ENCODE peak calls at places on chromosomes 2 and 18, in eight cellular contexts. H is endothelial cell of umbilical vein, O is ovary, B is testis, Q is stomach, P is HCT116, N is transverse colon, R is K562. U is an unnamed sample. For H3K4me1, the result is how much of the 10 kb centered on the place peaks cover.

GRCh38 chr2:46996300-46996843 is 80.8 kb upstream of the MCFD2 start:
- DNase-seq in P (no peak), H (no peak), N (no peak), O (no peak), R (no peak), Q (no peak), B (no peak), U (no peak)

GRCh38 chr2:33208400-33208799 is 261.6 kb downstream of the LTBP1 start:
- DNase-seq in B (no peak), N (no peak), R (no peak), P (no peak), O (no peak), Q (no peak), H (no peak), U (no peak)

GRCh38 chr2:142315353-142315752 is 184.5 kb upstream of the LRP1B start:
- DNase-seq in Q (no peak), R (no peak), N (no peak), H (no peak), O (no peak), P (no peak), B (no peak), U (no peak)

GRCh38 chr2:236677368-236677767 is 107.7 kb downstream of the ACKR3 start:
- DNase-seq in O (no peak), P (no peak), H (no peak), R (no peak), N (no peak), Q (no peak), B (no peak), U (no peak)

GRCh38 chr2:221100467-221101089 is 471.5 kb downstream of the EPHA4 start:
- DNase-seq in N (no peak), B (peak), Q (no peak), H (peak), R (no peak), P (peak), O (no peak), U (no peak)

GRCh38 chr2:183530333-183530901 is 406.2 kb downstream of the NUP35 start:
- DNase-seq in B (no peak), Q (no peak), H (no peak), R (no peak), O (no peak), P (no peak), N (no peak), U (no peak)

GRCh38 chr2:28329184-28329583 is 63.5 kb upstream of the FOSL2 start:
- DNase-seq in Q (no peak), P (no peak), N (no peak), B (no peak), O (no peak), R (no peak), H (no peak), U (no peak)

GRCh38 chr2:97911922-97912575 is 83.7 kb downstream of the TMEM131 start:
- DNase-seq in H (no peak), Q (no peak), P (no peak), O (no peak), R (no peak), B (no peak), N (no peak), U (no peak)

GRCh38 chr2:74317696-74318095 is 25.5 kb downstream of the SLC4A5 start:
- DNase-seq in R (no peak), H (no peak), B (no peak), O (no peak), Q (peak), N (no peak), P (no peak), U (no peak)

GRCh38 chr2:240451791-240452470 is 16.5 kb downstream of the GPC1 start:
- DNase-seq in B (no peak), O (peak), Q (no peak), N (no peak), R (no peak), P (no peak), H (no peak), U (no peak)
- H3K4me1 ChIP-seq in B (under half), O (under half), Q (half or more), N (under half), R (under half), P (under half), H (under half), U (under half)

GRCh38 chr2:230234845-230235244 is 9.3 kb downstream of the SP140 start:
- DNase-seq in P (no peak), N (no peak), B (no peak), H (no peak), R (no peak), O (no peak), Q (no peak), U (no peak)
- TF ChIP-seq POLR2A in P (no peak), N (no peak), B (no peak), H (no peak), R (no peak), O (no peak), Q (no peak), U (no peak)

GRCh38 chr2:240209493-240209892 is 69.0 kb upstream of the OTOS start:
- DNase-seq in B (peak), H (no peak), R (no peak), N (no peak), O (no peak), P (no peak), Q (no peak), U (no peak)
- H3K27ac ChIP-seq in B (no peak), H (no peak), R (no peak), N (no peak), O (no peak), P (no peak), Q (no peak), U (no peak)

GRCh38 chr2:173989160-173989885 is 24.1 kb upstream of the SP3 start:
- DNase-seq in N (no peak), B (no peak), Q (no peak), R (no peak), P (no peak), O (no peak), H (no peak), U (no peak)
- H3K4me1 ChIP-seq in N (under half), B (under half), Q (half or more), R (under half), P (under half), O (under half), H (under half), U (under half)

GRCh38 chr18:50559750-50560680 is at the start of gene MAPK4:
- DNase-seq in B (peak), N (peak), Q (peak), O (peak), H (no peak), R (peak), P (no peak), U (peak)
- TF ChIP-seq POLR2A in B (no peak), N (no peak), Q (no peak), O (no peak), H (no peak), R (no peak), P (no peak), U (no peak)

DNA sequence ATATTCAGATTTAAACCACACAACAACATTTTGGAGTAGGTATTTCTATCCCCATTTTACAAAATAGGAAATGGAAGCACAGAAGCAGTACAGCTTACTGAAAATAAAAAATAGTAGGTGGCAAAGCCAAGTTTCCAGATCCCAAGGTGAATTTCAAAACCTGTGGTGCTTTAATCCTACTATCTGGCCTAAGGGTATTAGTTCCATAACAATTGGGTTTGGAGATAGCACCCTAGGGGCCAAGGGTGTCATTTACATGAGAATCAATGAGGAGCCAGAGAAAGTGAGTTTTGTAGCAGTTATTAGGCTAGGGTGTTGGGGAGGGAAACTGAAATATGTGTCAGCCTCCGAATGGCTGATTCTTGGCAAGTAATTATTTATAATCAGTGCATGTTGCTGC is 24.9 kb downstream of the OSBPL6 start:
- DNase-seq in H (no peak), R (no peak), Q (no peak), P (no peak), O (no peak), B (no peak), N (no peak), U (no peak)
- H3K27ac ChIP-seq in H (no peak), R (no peak), Q (no peak), P (no peak), O (no peak), B (no peak), N (no peak), U (no peak)